ENCODE peak calls at places on chromosomes 4 and X, in four cellular contexts. I is K562, H is HCT116, U is H1. R is an unnamed sample.

GRCh38 chr4:74262522-74262921 is 45.7 kb upstream of the EPGN start:
- DNase-seq in U (no peak), I (no peak), H (no peak), R (peak; percentile 6)

GRCh38 chr4:41505161-41505653 is 32.8 kb upstream of the LIMCH1 start:
- DNase-seq in U (no peak), H (no peak), I (no peak), R (peak; percentile 67)

GRCh38 chr4:25670991-25671390 is 15.3 kb downstream of the SLC34A2 start:
- DNase-seq in I (no peak), U (no peak), H (no peak), R (no peak)

GRCh38 chr4:41678086-41678485 is 70.4 kb downstream of the PHOX2B start:
- DNase-seq in I (no peak), H (no peak), U (no peak), R (no peak)

GRCh38 chrX:87517571-87518141 is at the start of gene KLHL4:
- DNase-seq in U (peak; percentile 54), I (no peak), H (no peak), R (no peak)

GRCh38 chr4:16916719-16917337 is 18.4 kb upstream of the LDB2 start:
- DNase-seq in H (peak; percentile 70), U (peak; percentile 90), I (peak; percentile 74), R (peak; percentile 55)

GRCh38 chr4:92163348-92163747 is 140.4 kb upstream of the GRID2 start:
- DNase-seq in H (peak; percentile 16), I (no peak), U (no peak), R (no peak)

GRCh38 chrX:42678133-42678532 is 99.8 kb downstream of the PPP1R2C start:
- DNase-seq in H (no peak), I (no peak), U (no peak), R (no peak)

GRCh38 chrX:46036508-46036907 is 508.7 kb downstream of the ZNF674 start:
- DNase-seq in H (no peak), U (no peak), I (no peak), R (no peak)

GRCh38 chr4:168787801-168788200 is 222.3 kb downstream of the CBR4 start:
- DNase-seq in H (no peak), U (no peak), I (no peak), R (no peak)

GRCh38 chr4:131499139-131499873 is 1649.8 kb upstream of the PCDH10 start:
- DNase-seq in H (no peak), I (no peak), U (no peak), R (no peak)

GRCh38 chrX:119552508-119552907 is 12.7 kb downstream of the STEEP1 start:
- DNase-seq in I (no peak), U (no peak), H (no peak), R (no peak)

GRCh38 chr4:5956285-5957021 is 61.8 kb downstream of the C4orf50 start:
- DNase-seq in H (no peak), U (no peak), I (no peak), R (peak; percentile 43)

GRCh38 chr4:12697970-12698369 is 786.2 kb downstream of the RAB28 start:
- DNase-seq in I (no peak), U (no peak), H (no peak), R (no peak)

GRCh38 chr4:7964890-7965662 is 25.4 kb upstream of the AFAP1 start:
- DNase-seq in I (no peak), H (no peak), U (no peak), R (no peak)

GRCh38 chrX:35445912-35446311 is 352.2 kb upstream of the MAGEB16 start:
- DNase-seq in U (no peak), H (no peak), I (no peak), R (no peak)

GRCh38 chr4:158873795-158874359 is 105.1 kb downstream of the FNIP2 start:
- DNase-seq in I (no peak), H (peak; percentile 15), U (no peak), R (no peak)

GRCh38 chr4:99062120-99062519 is 26.5 kb downstream of the ADH5 start:
- DNase-seq in H (no peak), U (no peak), I (no peak), R (no peak)

GRCh38 chr4:107935246-107935645 is 3.9 kb downstream of the CYP2U1 start:
- DNase-seq in I (no peak), U (no peak), H (no peak), R (no peak)

GRCh38 chrX:106201502-106202178 is 33.5 kb downstream of the PWWP3B start:
- DNase-seq in U (peak; percentile 3), H (no peak), I (no peak), R (no peak)

GRCh38 chrX:44025611-44026010 is 52.4 kb upstream of the NDP start:
- DNase-seq in U (no peak), H (no peak), I (no peak), R (no peak)

GRCh38 chr4:99857302-99857701 is 36.9 kb downstream of the LAMTOR3 start:
- DNase-seq in U (no peak), H (no peak), I (no peak), R (no peak)

GRCh38 chrX:110241816-110242215 is 76.1 kb downstream of the AMMECR1 start:
- DNase-seq in I (no peak), H (no peak), U (no peak), R (no peak)

GRCh38 chr4:148857234-148857972 is 415.2 kb upstream of the NR3C2 start:
- DNase-seq in U (no peak), H (no peak), I (no peak), R (no peak)

GRCh38 chr4:180967936-180968335 is 1275.3 kb upstream of the TENM3 start:
- DNase-seq in I (no peak), U (no peak), H (no peak), R (no peak)

GRCh38 chr4:47827339-47828047 is 10.4 kb downstream of the CORIN start:
- DNase-seq in I (no peak), H (no peak), U (no peak), R (no peak)

GRCh38 chrX:118603981-118604380 is 108.4 kb downstream of the DOCK11 start:
- DNase-seq in U (no peak), H (peak; percentile 46), I (peak; percentile 52), R (peak; percentile 44)

GRCh38 chr4:165027762-165028402 is 3.9 kb upstream of the TRIM60 start:
- DNase-seq in U (no peak), H (no peak), I (no peak), R (no peak)

GRCh38 chrX:110156167-110156754 is 153.3 kb downstream of the TMEM164 start:
- DNase-seq in H (no peak), U (no peak), I (no peak), R (no peak)

GRCh38 chr4:105471566-105472176 is 2.2 kb downstream of the PPA2 start:
- DNase-seq in U (peak; percentile 27), I (peak; percentile 72), H (peak; percentile 69), R (peak; percentile 73)
- H3K9ac ChIP-seq in U (no peak overlapping the region), I (peak overlapping the region; percentile 84), H (peak overlapping the region; percentile 90), R (peak overlapping the region; percentile 88)

GRCh38 chrX:41090568-41091238 is 5.5 kb downstream of the USP9X start:
- DNase-seq in U (no peak), H (no peak), I (no peak), R (no peak)
- H3K4me3 ChIP-seq in U (peak overlapping the region; percentile 100), H (no peak overlapping the region), I (no peak overlapping the region), R (no peak overlapping the region)

GRCh38 chr4:56930638-56931037 is 22.9 kb downstream of the REST start:
- DNase-seq in U (no peak), H (no peak), I (no peak), R (no peak)
- TF ChIP-seq SIN3A in U (no peak), H (no peak), I (no peak), R (no peak)

GRCh38 chr4:68874507-68874906 is 58.7 kb downstream of the UGT2B10 start:
- DNase-seq in H (no peak), U (no peak), I (no peak), R (no peak)

GRCh38 chr4:68869274-68869773 is 53.5 kb downstream of the UGT2B10 start:
- DNase-seq in H (no peak), I (no peak), U (no peak), R (no peak)

GRCh38 chr4:68873218-68873502 is 57.4 kb downstream of the UGT2B10 start:
- DNase-seq in U (no peak), I (no peak), H (no peak), R (no peak)

GRCh38 chr4:68871772-68872441 is 56.1 kb downstream of the UGT2B10 start:
- DNase-seq in H (no peak), I (no peak), U (no peak), R (no peak)

GRCh38 chr4:68872442-68873217 is 56.8 kb downstream of the UGT2B10 start:
- DNase-seq in I (no peak), U (no peak), H (no peak), R (no peak)
- H3K9ac ChIP-seq in I (no peak overlapping the region), U (no peak overlapping the region), H (no peak overlapping the region), R (no peak overlapping the region)

GRCh38 chrX:152897216-152898144 is at the start of gene ZNF185:
- DNase-seq in I (peak; percentile 48), H (no peak), U (no peak), R (peak; percentile 70)

GRCh38 chrX:152899874-152900719 is 2.2 kb downstream of the ZNF185 start:
- DNase-seq in U (no peak), H (no peak), I (no peak), R (no peak)

GRCh38 chrX:152896450-152896849 is 1.4 kb upstream of the ZNF185 start:
- DNase-seq in I (no peak), H (peak; percentile 29), U (no peak), R (no peak)

GRCh38 chrX:152899111-152899873 is 1.4 kb downstream of the ZNF185 start:
- DNase-seq in I (no peak), U (no peak), H (no peak), R (no peak)

GRCh38 chrX:152898442-152898841 is 575 bp downstream of the ZNF185 start:
- DNase-seq in I (no peak), H (no peak), U (no peak), R (no peak)
- H3K4me3 ChIP-seq in I (no peak overlapping the region), H (peak overlapping the region; percentile 65), U (peak overlapping the region; percentile 59), R (peak overlapping the region; percentile 47)